ENCODE peak calls at places on chromosomes 16 and 17, in ten cellular contexts. One of them, this sample, is unnamed.

GRCh38 chr17:39194089-39194984 is 3.1 kb downstream of the CACNB1 start:
- DNase-seq in fibroblast of lung: peak; percentile 58
- DNase-seq in A549: peak; percentile 84
- DNase-seq in cardiac fibroblast: peak; percentile 67
- DNase-seq in neural progenitor cell: peak; percentile 81
- DNase-seq in MM.1S: no peak
- DNase-seq in cardiac muscle cell: peak; percentile 84
- DNase-seq in pancreas: no peak
- DNase-seq in tibial artery: peak; percentile 93
- DNase-seq in adrenal gland: peak; percentile 75
- DNase-seq in this sample: peak; percentile 73

GRCh38 chr17:80364091-80364691 is 50.8 kb upstream of the ENDOV start:
- DNase-seq in MM.1S: no peak
- DNase-seq in adrenal gland: no peak
- DNase-seq in fibroblast of lung: peak; percentile 11
- DNase-seq in cardiac muscle cell: peak; percentile 33
- DNase-seq in A549: peak; percentile 37
- DNase-seq in cardiac fibroblast: no peak
- DNase-seq in tibial artery: no peak
- DNase-seq in pancreas: peak; percentile 58
- DNase-seq in neural progenitor cell: peak; percentile 63
- DNase-seq in this sample: peak; percentile 3

GRCh38 chr17:927611-928461 is 51.7 kb downstream of the NXN start:
- DNase-seq in cardiac muscle cell: no peak
- DNase-seq in A549: peak; percentile 69
- DNase-seq in adrenal gland: no peak
- DNase-seq in pancreas: no peak
- DNase-seq in fibroblast of lung: peak; percentile 97
- DNase-seq in MM.1S: no peak
- DNase-seq in cardiac fibroblast: peak; percentile 86
- DNase-seq in neural progenitor cell: peak; percentile 75
- DNase-seq in tibial artery: no peak
- DNase-seq in this sample: peak; percentile 100

GRCh38 chr16:29198731-29199521 is 207.6 kb downstream of the NPIPB11 start:
- DNase-seq in adrenal gland: peak; percentile 19
- DNase-seq in pancreas: no peak
- DNase-seq in neural progenitor cell: no peak
- DNase-seq in A549: no peak
- DNase-seq in cardiac fibroblast: peak; percentile 58
- DNase-seq in cardiac muscle cell: no peak
- DNase-seq in MM.1S: no peak
- DNase-seq in tibial artery: peak; percentile 68
- DNase-seq in fibroblast of lung: no peak
- DNase-seq in this sample: no peak

GRCh38 chr17:48052956-48053757 is 5.0 kb downstream of the NFE2L1 start:
- DNase-seq in A549: no peak
- DNase-seq in cardiac muscle cell: peak; percentile 76
- DNase-seq in cardiac fibroblast: peak; percentile 75
- DNase-seq in MM.1S: no peak
- DNase-seq in adrenal gland: peak; percentile 91
- DNase-seq in neural progenitor cell: no peak
- DNase-seq in fibroblast of lung: peak; percentile 47
- DNase-seq in tibial artery: peak; percentile 93
- DNase-seq in pancreas: peak; percentile 59
- DNase-seq in this sample: peak; percentile 75

GRCh38 chr16:58087209-58087913 is 41.8 kb downstream of the CFAP20 start:
- DNase-seq in adrenal gland: no peak
- DNase-seq in cardiac fibroblast: no peak
- DNase-seq in fibroblast of lung: no peak
- DNase-seq in cardiac muscle cell: no peak
- DNase-seq in A549: no peak
- DNase-seq in MM.1S: no peak
- DNase-seq in neural progenitor cell: no peak
- DNase-seq in tibial artery: no peak
- DNase-seq in pancreas: no peak
- DNase-seq in this sample: no peak

GRCh38 chr17:5619088-5619740 is 34.9 kb upstream of the NLRP1 start:
- DNase-seq in tibial artery: no peak
- DNase-seq in neural progenitor cell: no peak
- DNase-seq in pancreas: no peak
- DNase-seq in fibroblast of lung: no peak
- DNase-seq in cardiac fibroblast: no peak
- DNase-seq in MM.1S: no peak
- DNase-seq in cardiac muscle cell: no peak
- DNase-seq in A549: no peak
- DNase-seq in adrenal gland: no peak
- DNase-seq in this sample: no peak

GRCh38 chr17:17109896-17110295 is 67.6 kb downstream of the MPRIP start:
- DNase-seq in cardiac fibroblast: no peak
- DNase-seq in neural progenitor cell: no peak
- DNase-seq in tibial artery: no peak
- DNase-seq in pancreas: no peak
- DNase-seq in MM.1S: no peak
- DNase-seq in cardiac muscle cell: no peak
- DNase-seq in adrenal gland: no peak
- DNase-seq in A549: no peak
- DNase-seq in fibroblast of lung: no peak
- DNase-seq in this sample: no peak

GRCh38 chr16:81841709-81842108 is 62.6 kb downstream of the PLCG2 start:
- DNase-seq in tibial artery: no peak
- DNase-seq in cardiac muscle cell: no peak
- DNase-seq in cardiac fibroblast: no peak
- DNase-seq in fibroblast of lung: no peak
- DNase-seq in A549: no peak
- DNase-seq in neural progenitor cell: no peak
- DNase-seq in adrenal gland: no peak
- DNase-seq in MM.1S: peak; percentile 46
- DNase-seq in pancreas: no peak
- DNase-seq in this sample: no peak

GRCh38 chr17:69064476-69064875 is 3.7 kb upstream of the ABCA9 start:
- DNase-seq in cardiac muscle cell: no peak
- DNase-seq in fibroblast of lung: no peak
- DNase-seq in adrenal gland: no peak
- DNase-seq in MM.1S: no peak
- DNase-seq in neural progenitor cell: no peak
- DNase-seq in tibial artery: no peak
- DNase-seq in pancreas: no peak
- DNase-seq in A549: no peak
- DNase-seq in cardiac fibroblast: no peak
- DNase-seq in this sample: no peak

GRCh38 chr16:84072014-84072413 is 29.4 kb upstream of the SLC38A8 start:
- DNase-seq in adrenal gland: no peak
- DNase-seq in tibial artery: no peak
- DNase-seq in MM.1S: no peak
- DNase-seq in A549: no peak
- DNase-seq in fibroblast of lung: peak; percentile 36
- DNase-seq in pancreas: no peak
- DNase-seq in cardiac fibroblast: peak; percentile 69
- DNase-seq in neural progenitor cell: no peak
- DNase-seq in cardiac muscle cell: no peak
- DNase-seq in this sample: no peak

GRCh38 chr17:17849147-17849820 is 12.5 kb upstream of the SREBF1 start:
- DNase-seq in cardiac fibroblast: peak; percentile 91
- DNase-seq in adrenal gland: peak; percentile 86
- DNase-seq in A549: no peak
- DNase-seq in pancreas: no peak
- DNase-seq in neural progenitor cell: no peak
- DNase-seq in fibroblast of lung: peak; percentile 53
- DNase-seq in tibial artery: peak; percentile 94
- DNase-seq in cardiac muscle cell: no peak
- DNase-seq in MM.1S: no peak
- DNase-seq in this sample: peak; percentile 64

DNA sequence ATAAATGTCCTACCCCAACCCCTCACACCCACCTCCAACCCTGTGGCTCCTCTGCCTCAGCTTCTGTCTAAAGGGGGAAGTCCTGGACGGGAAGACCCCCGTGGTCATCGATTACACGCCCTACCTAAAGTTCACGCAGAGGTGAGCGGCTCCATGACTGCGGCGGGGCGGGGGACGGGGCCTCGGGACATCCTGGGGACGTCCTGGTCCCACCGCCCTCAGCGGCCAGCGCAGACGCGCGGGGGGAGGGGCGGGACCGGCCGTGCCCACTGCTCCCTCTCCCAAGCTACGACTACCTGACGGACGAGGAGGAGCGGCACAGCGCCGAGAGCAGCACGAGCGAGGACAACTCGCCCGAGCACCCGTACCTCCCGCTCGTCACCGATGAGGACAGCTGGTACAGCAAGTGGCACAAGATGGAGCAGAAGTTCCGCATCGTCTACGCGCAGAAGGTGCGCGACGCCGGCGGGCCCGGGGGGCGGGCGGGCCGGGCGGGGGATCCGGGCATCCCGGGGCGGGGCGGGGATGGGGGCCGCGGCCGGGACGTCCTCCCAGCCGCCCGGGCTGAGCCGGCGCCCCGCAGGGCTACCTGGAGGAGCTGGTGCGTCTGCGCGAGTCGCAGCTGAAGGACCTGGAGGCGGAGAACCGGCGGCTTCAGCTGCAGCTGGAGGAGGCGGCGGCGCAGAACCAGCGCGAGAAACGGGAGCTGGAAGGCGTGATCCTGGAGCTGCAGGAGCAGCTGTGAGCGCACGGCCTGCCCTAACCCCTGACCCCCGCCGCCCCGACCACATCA is 6.7 kb downstream of the RUNDC3A start:
- DNase-seq in cardiac muscle cell: peak; percentile 72
- DNase-seq in A549: peak; percentile 93
- DNase-seq in MM.1S: peak; percentile 27
- DNase-seq in tibial artery: no peak
- DNase-seq in fibroblast of lung: no peak
- DNase-seq in pancreas: peak; percentile 57
- DNase-seq in adrenal gland: no peak
- DNase-seq in neural progenitor cell: peak; percentile 84
- DNase-seq in cardiac fibroblast: peak; percentile 32
- DNase-seq in this sample: no peak
- H3K4me3 ChIP-seq in cardiac muscle cell: peak overlapping the region; percentile 38
- H3K4me3 ChIP-seq in A549: peak overlapping the region; percentile 63
- H3K4me3 ChIP-seq in MM.1S: peak overlapping the region; percentile 10
- H3K4me3 ChIP-seq in tibial artery: no peak overlapping the region
- H3K4me3 ChIP-seq in fibroblast of lung: no peak overlapping the region
- H3K4me3 ChIP-seq in pancreas: peak overlapping the region; percentile 38
- H3K4me3 ChIP-seq in adrenal gland: peak overlapping the region; percentile 49
- H3K4me3 ChIP-seq in neural progenitor cell: peak overlapping the region; percentile 53
- H3K4me3 ChIP-seq in cardiac fibroblast: peak overlapping the region; percentile 39
- H3K4me3 ChIP-seq in this sample: peak overlapping the region; percentile 36

GRCh38 chr17:34308376-34308775 is 10.9 kb upstream of the CCL8 start:
- DNase-seq in cardiac fibroblast: no peak
- DNase-seq in cardiac muscle cell: no peak
- DNase-seq in tibial artery: no peak
- DNase-seq in A549: no peak
- DNase-seq in MM.1S: no peak
- DNase-seq in fibroblast of lung: no peak
- DNase-seq in adrenal gland: no peak
- DNase-seq in pancreas: no peak
- DNase-seq in neural progenitor cell: no peak
- DNase-seq in this sample: no peak
- TF ChIP-seq CTCF in cardiac fibroblast: no peak
- TF ChIP-seq CTCF in cardiac muscle cell: no peak
- TF ChIP-seq CTCF in tibial artery: no peak
- TF ChIP-seq CTCF in A549: no peak
- TF ChIP-seq CTCF in MM.1S: no peak
- TF ChIP-seq CTCF in fibroblast of lung: no peak
- TF ChIP-seq CTCF in adrenal gland: no peak
- TF ChIP-seq CTCF in pancreas: no peak
- TF ChIP-seq CTCF in neural progenitor cell: no peak
- TF ChIP-seq CTCF in this sample: no peak

DNA sequence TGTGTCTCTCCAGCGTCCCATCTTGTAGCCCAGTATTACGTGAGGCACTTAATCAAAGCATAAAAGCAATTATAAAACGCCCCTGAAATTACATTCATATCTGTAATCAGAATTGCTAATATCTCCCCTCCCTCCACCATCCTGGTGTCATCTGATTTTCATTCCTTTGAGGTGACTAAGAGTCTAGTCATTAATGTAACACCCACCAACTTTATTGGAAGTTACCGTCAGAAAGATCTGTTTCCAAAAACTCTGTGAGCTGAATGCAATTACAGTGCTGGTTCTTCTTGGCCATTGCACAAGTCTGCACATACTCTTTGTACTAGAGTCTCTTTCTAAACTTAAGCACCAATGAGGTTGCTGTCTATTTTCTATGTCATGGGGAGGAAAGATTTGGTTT is 12.5 kb upstream of the MAF start:
- DNase-seq in MM.1S: no peak
- DNase-seq in cardiac fibroblast: no peak
- DNase-seq in fibroblast of lung: peak; percentile 56
- DNase-seq in pancreas: no peak
- DNase-seq in adrenal gland: no peak
- DNase-seq in A549: no peak
- DNase-seq in cardiac muscle cell: no peak
- DNase-seq in tibial artery: no peak
- DNase-seq in neural progenitor cell: no peak
- DNase-seq in this sample: no peak
- H3K4me3 ChIP-seq in MM.1S: no peak overlapping the region
- H3K4me3 ChIP-seq in cardiac fibroblast: no peak overlapping the region
- H3K4me3 ChIP-seq in fibroblast of lung: no peak overlapping the region
- H3K4me3 ChIP-seq in pancreas: no peak overlapping the region
- H3K4me3 ChIP-seq in adrenal gland: no peak overlapping the region
- H3K4me3 ChIP-seq in A549: no peak overlapping the region
- H3K4me3 ChIP-seq in cardiac muscle cell: no peak overlapping the region
- H3K4me3 ChIP-seq in tibial artery: no peak overlapping the region
- H3K4me3 ChIP-seq in neural progenitor cell: no peak overlapping the region
- H3K4me3 ChIP-seq in this sample: no peak overlapping the region

GRCh38 chr17:41882756-41883155 is 17.5 kb upstream of the KLHL11 start:
- DNase-seq in pancreas: no peak
- DNase-seq in MM.1S: no peak
- DNase-seq in fibroblast of lung: no peak
- DNase-seq in cardiac fibroblast: no peak
- DNase-seq in neural progenitor cell: no peak
- DNase-seq in A549: no peak
- DNase-seq in tibial artery: no peak
- DNase-seq in cardiac muscle cell: no peak
- DNase-seq in adrenal gland: no peak
- DNase-seq in this sample: no peak

GRCh38 chr17:41891135-41892065 is 26.2 kb upstream of the KLHL11 start:
- DNase-seq in neural progenitor cell: no peak
- DNase-seq in tibial artery: no peak
- DNase-seq in fibroblast of lung: no peak
- DNase-seq in pancreas: no peak
- DNase-seq in cardiac fibroblast: no peak
- DNase-seq in MM.1S: no peak
- DNase-seq in adrenal gland: no peak
- DNase-seq in A549: no peak
- DNase-seq in cardiac muscle cell: no peak
- DNase-seq in this sample: no peak

GRCh38 chr17:41888332-41888965 is 23.2 kb upstream of the KLHL11 start:
- DNase-seq in neural progenitor cell: no peak
- DNase-seq in tibial artery: no peak
- DNase-seq in cardiac muscle cell: no peak
- DNase-seq in MM.1S: no peak
- DNase-seq in fibroblast of lung: no peak
- DNase-seq in adrenal gland: no peak
- DNase-seq in pancreas: no peak
- DNase-seq in A549: no peak
- DNase-seq in cardiac fibroblast: no peak
- DNase-seq in this sample: no peak

GRCh38 chr17:41880130-41880529 is 14.9 kb upstream of the KLHL11 start:
- DNase-seq in MM.1S: no peak
- DNase-seq in cardiac muscle cell: no peak
- DNase-seq in adrenal gland: no peak
- DNase-seq in neural progenitor cell: no peak
- DNase-seq in cardiac fibroblast: no peak
- DNase-seq in A549: no peak
- DNase-seq in pancreas: no peak
- DNase-seq in fibroblast of lung: no peak
- DNase-seq in tibial artery: no peak
- DNase-seq in this sample: no peak

GRCh38 chr17:41885733-41886132 is 20.5 kb upstream of the KLHL11 start:
- DNase-seq in neural progenitor cell: peak; percentile 90
- DNase-seq in adrenal gland: no peak
- DNase-seq in fibroblast of lung: no peak
- DNase-seq in A549: peak; percentile 66
- DNase-seq in pancreas: no peak
- DNase-seq in cardiac fibroblast: no peak
- DNase-seq in cardiac muscle cell: peak; percentile 23
- DNase-seq in MM.1S: no peak
- DNase-seq in tibial artery: no peak
- DNase-seq in this sample: no peak
- TF ChIP-seq CTCF in neural progenitor cell: peak; percentile 64
- TF ChIP-seq CTCF in adrenal gland: peak; percentile 22
- TF ChIP-seq CTCF in fibroblast of lung: no peak
- TF ChIP-seq CTCF in A549: peak; percentile 54
- TF ChIP-seq CTCF in pancreas: no peak
- TF ChIP-seq CTCF in cardiac fibroblast: peak; percentile 5
- TF ChIP-seq CTCF in cardiac muscle cell: peak; percentile 11
- TF ChIP-seq CTCF in MM.1S: peak; percentile 31
- TF ChIP-seq CTCF in tibial artery: no peak
- TF ChIP-seq CTCF in this sample: peak; percentile 26

This sample was measured in fibroblast of villous mesenchyme.